ENCODE peak calls at places on chromosomes 2 and 18, in six cellular contexts. K, Z, O, N, F and X are unnamed samples.

GRCh38 chr2:169131587-169132512 is 62.5 kb downstream of the DHRS9 start:
- DNase-seq in K (no peak), Z (peak), O (peak), N (peak), F (no peak), X (peak)

GRCh38 chr2:110678457-110679336 is 834 bp upstream of the BUB1 start:
- DNase-seq in K (peak), Z (no peak), O (peak), N (peak), F (peak), X (no peak)

GRCh38 chr18:59054892-59055291 is 84.8 kb upstream of the SEC11C start:
- DNase-seq in K (no peak), Z (no peak), O (no peak), N (no peak), F (peak), X (no peak)

GRCh38 chr18:28963481-28963880 is 786.6 kb upstream of the CDH2 start:
- DNase-seq in K (no peak), Z (peak), O (no peak), N (no peak), F (no peak), X (peak)

GRCh38 chr2:96154506-96155380 is 9.5 kb upstream of the DUSP2 start:
- DNase-seq in K (no peak), Z (no peak), O (no peak), N (no peak), F (no peak), X (no peak)

GRCh38 chr2:203887680-203888079 is 20.1 kb downstream of the CTLA4 start:
- DNase-seq in K (no peak), Z (no peak), O (no peak), N (no peak), F (no peak), X (no peak)

GRCh38 chr2:222960126-222960525 is 91.9 kb upstream of the KCNE4 start:
- DNase-seq in K (no peak), Z (no peak), O (no peak), N (no peak), F (no peak), X (no peak)

GRCh38 chr2:84963692-84964405 is 7.1 kb upstream of the KCMF1 start:
- DNase-seq in K (no peak), Z (peak), O (no peak), N (peak), F (no peak), X (peak)

GRCh38 chr2:198767694-198768093 is 690.0 kb downstream of the SATB2 start:
- DNase-seq in K (no peak), Z (no peak), O (no peak), N (no peak), F (no peak), X (no peak)

GRCh38 chr2:100646039-100646438 is 83.2 kb downstream of the PDCL3 start:
- DNase-seq in K (no peak), Z (no peak), O (no peak), N (no peak), F (no peak), X (peak)

GRCh38 chr2:1796581-1796930 is 52.2 kb upstream of the PXDN start:
- DNase-seq in K (no peak), Z (no peak), O (no peak), N (no peak), F (no peak), X (no peak)

GRCh38 chr2:172554352-172555271 is 1.3 kb upstream of the PDK1 start:
- DNase-seq in K (peak), Z (no peak), O (peak), N (no peak), F (no peak), X (no peak)

GRCh38 chr2:202215179-202215578 is 23.2 kb downstream of the SUMO1 start:
- DNase-seq in K (no peak), Z (no peak), O (no peak), N (no peak), F (no peak), X (no peak)

GRCh38 chr2:239500915-239501630 is 100.3 kb upstream of the HDAC4 start:
- DNase-seq in K (no peak), Z (no peak), O (peak), N (no peak), F (no peak), X (no peak)

GRCh38 chr2:10818986-10819385 is 6.4 kb upstream of the PDIA6 start:
- DNase-seq in K (no peak), Z (no peak), O (no peak), N (no peak), F (no peak), X (no peak)

GRCh38 chr2:10240911-10241610 is 61.6 kb upstream of the HPCAL1 start:
- DNase-seq in K (no peak), Z (no peak), O (no peak), N (no peak), F (peak), X (no peak)

GRCh38 chr2:101847661-101848339 is 144.0 kb upstream of the IL1R2 start:
- DNase-seq in K (no peak), Z (no peak), O (no peak), N (no peak), F (no peak), X (no peak)

GRCh38 chr2:100293341-100294161 is 28.8 kb downstream of the LONRF2 start:
- DNase-seq in K (no peak), Z (no peak), O (no peak), N (no peak), F (no peak), X (no peak)

GRCh38 chr18:35460719-35461118 is 37.0 kb downstream of the INO80C start:
- DNase-seq in K (no peak), Z (no peak), O (no peak), N (no peak), F (no peak), X (peak)

GRCh38 chr2:192195548-192196418 is 1.1 kb upstream of the TMEFF2 start:
- DNase-seq in K (peak), Z (no peak), O (peak), N (peak), F (peak), X (peak)

GRCh38 chr18:41121116-41121826 is 833.8 kb upstream of the PIK3C3 start:
- DNase-seq in K (no peak), Z (peak), O (no peak), N (no peak), F (no peak), X (peak)

GRCh38 chr2:126774290-126774689 is 118.3 kb downstream of the GYPC start:
- DNase-seq in K (no peak), Z (no peak), O (no peak), N (no peak), F (no peak), X (no peak)

GRCh38 chr18:8847066-8847755 is 141.9 kb downstream of the MTCL1 start:
- DNase-seq in K (no peak), Z (no peak), O (no peak), N (no peak), F (no peak), X (peak)

GRCh38 chr18:621181-621580 is 24.4 kb downstream of the CLUL1 start:
- DNase-seq in K (no peak), Z (peak), O (no peak), N (no peak), F (no peak), X (no peak)

GRCh38 chr18:75206637-75207297 is 2.2 kb downstream of the PTGR3 start:
- DNase-seq in K (no peak), Z (no peak), O (no peak), N (no peak), F (no peak), X (no peak)

GRCh38 chr18:36315736-36316135 is 18.2 kb downstream of the FHOD3 start:
- DNase-seq in K (no peak), Z (no peak), O (no peak), N (peak), F (no peak), X (peak)

GRCh38 chr18:46378126-46378863 is 274.1 kb downstream of the HAUS1 start:
- DNase-seq in K (no peak), Z (no peak), O (no peak), N (no peak), F (no peak), X (no peak)

GRCh38 chr2:98730053-98730850 is 680 bp downstream of the MGAT4A start:
- DNase-seq in K (peak), Z (no peak), O (peak), N (no peak), F (peak), X (no peak)

GRCh38 chr2:66897676-66898280 is 462.9 kb downstream of the MEIS1 start:
- DNase-seq in K (no peak), Z (no peak), O (no peak), N (no peak), F (peak), X (no peak)

GRCh38 chr2:149329470-149330126 is 789 bp upstream of the LYPD6 start:
- DNase-seq in K (no peak), Z (no peak), O (peak), N (peak), F (no peak), X (peak)

GRCh38 chr2:25115902-25116301 is 52.5 kb downstream of the POMC start:
- DNase-seq in K (no peak), Z (no peak), O (no peak), N (peak), F (no peak), X (peak)

GRCh38 chr2:216302981-216303676 is 69.2 kb downstream of the MARCHF4 start:
- DNase-seq in K (no peak), Z (no peak), O (no peak), N (no peak), F (no peak), X (peak)

GRCh38 chr2:157785200-157785599 is 90.9 kb downstream of the ACVR1 start:
- DNase-seq in K (no peak), Z (peak), O (no peak), N (no peak), F (no peak), X (no peak)

GRCh38 chr2:109435866-109436634 is 177.7 kb downstream of the SEPTIN10 start:
- DNase-seq in K (no peak), Z (no peak), O (no peak), N (no peak), F (peak), X (peak)